ENCODE peak calls at places on chromosomes 7 and 10, in ten cellular contexts. S is NB4, U is lower leg skin, Z is stomach, G is A549, R is esophagus squamous epithelium, W is IMR-90, Y is thyroid gland, X is transverse colon, E is H1. A is an unnamed sample.

GRCh38 chr10:91745086-91745831 is 53.0 kb upstream of the TNKS2 start:
- DNase-seq in W (no peak), U (no peak), Y (peak), G (peak), R (no peak), X (no peak), E (peak), S (no peak), Z (peak), A (no peak)

GRCh38 chr10:123424537-123424936 is 241.6 kb upstream of the GPR26 start:
- DNase-seq in S (no peak), Y (no peak), U (no peak), W (no peak), X (no peak), E (no peak), Z (no peak), G (no peak), R (no peak), A (no peak)

GRCh38 chr7:112112822-112113255 is 93.4 kb downstream of the DOCK4 start:
- DNase-seq in R (no peak), W (peak), S (peak), X (no peak), E (no peak), G (no peak), Y (no peak), U (no peak), Z (no peak), A (no peak)

GRCh38 chr10:91923371-91924211 is at the start of gene BTAF1:
- DNase-seq in S (peak), R (peak), E (peak), X (peak), Y (peak), W (peak), G (peak), U (peak), Z (peak), A (peak)

GRCh38 chr7:118974836-118975235 is 750.3 kb downstream of the ANKRD7 start:
- DNase-seq in G (no peak), W (peak), R (no peak), S (no peak), X (no peak), U (no peak), Z (no peak), Y (no peak), E (no peak), A (no peak)

GRCh38 chr10:84018826-84019225 is 120.5 kb upstream of the GHITM start:
- DNase-seq in R (no peak), Z (no peak), Y (no peak), S (no peak), E (no peak), X (no peak), G (no peak), W (no peak), U (no peak), A (no peak)

GRCh38 chr10:85407093-85407492 is 959.5 kb downstream of the GRID1 start:
- DNase-seq in W (no peak), S (no peak), Y (no peak), G (no peak), X (no peak), Z (no peak), E (no peak), R (no peak), U (no peak), A (no peak)

GRCh38 chr7:80095545-80095944 is 39.1 kb upstream of the GNAI1 start:
- DNase-seq in Z (no peak), R (no peak), X (no peak), S (no peak), Y (no peak), U (no peak), E (no peak), G (no peak), W (peak), A (no peak)

DNA sequence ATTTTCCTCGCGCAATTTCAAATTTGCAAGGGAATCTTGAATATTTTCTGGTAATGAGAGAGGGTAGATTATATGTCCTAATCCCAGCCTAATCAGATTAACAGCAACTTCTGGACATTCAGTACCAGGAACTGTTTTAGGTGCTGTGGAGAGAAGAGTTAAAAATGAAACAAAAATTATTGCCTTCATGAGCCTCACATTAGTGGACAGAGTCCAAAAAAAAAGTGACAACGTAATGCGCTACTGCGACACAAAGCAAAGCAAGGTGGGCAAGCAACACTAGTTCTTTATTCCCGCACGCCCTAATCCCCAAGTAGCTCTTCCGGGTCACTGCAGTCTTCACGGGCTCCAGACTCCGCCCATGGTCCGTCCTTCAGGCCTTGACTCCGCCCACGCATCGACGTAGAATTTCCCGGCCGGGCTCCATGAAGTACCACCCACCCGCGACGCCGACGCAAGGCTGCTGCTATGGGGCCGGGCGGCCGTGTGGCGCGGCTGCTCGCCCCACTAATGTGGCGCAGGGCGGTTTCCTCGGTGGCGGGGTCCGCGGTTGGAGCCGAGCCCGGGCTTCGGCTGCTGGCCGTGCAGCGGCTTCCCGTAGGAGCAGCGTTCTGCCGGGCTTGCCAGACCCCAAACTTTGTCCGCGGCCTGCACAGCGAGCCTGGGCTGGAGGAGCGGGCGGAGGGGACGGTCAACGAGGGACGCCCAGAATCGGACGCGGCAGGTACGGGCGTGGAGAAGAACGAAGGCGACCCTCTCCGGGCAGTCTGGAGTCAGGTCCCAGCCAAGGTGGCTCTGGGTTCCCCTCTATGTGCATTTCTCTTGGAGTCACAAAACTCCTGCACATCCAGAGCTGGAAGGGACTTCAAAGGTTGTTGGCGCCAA is at the start of gene MALSU1:
- DNase-seq in R (peak), Z (peak), Y (peak), U (peak), W (peak), G (peak), E (peak), X (peak), S (peak), A (peak)
- TF ChIP-seq POLR2A in R (peak), Z (peak), Y (peak), U (no peak), W (peak), G (peak), E (peak), X (peak), S (peak), A (peak)

DNA sequence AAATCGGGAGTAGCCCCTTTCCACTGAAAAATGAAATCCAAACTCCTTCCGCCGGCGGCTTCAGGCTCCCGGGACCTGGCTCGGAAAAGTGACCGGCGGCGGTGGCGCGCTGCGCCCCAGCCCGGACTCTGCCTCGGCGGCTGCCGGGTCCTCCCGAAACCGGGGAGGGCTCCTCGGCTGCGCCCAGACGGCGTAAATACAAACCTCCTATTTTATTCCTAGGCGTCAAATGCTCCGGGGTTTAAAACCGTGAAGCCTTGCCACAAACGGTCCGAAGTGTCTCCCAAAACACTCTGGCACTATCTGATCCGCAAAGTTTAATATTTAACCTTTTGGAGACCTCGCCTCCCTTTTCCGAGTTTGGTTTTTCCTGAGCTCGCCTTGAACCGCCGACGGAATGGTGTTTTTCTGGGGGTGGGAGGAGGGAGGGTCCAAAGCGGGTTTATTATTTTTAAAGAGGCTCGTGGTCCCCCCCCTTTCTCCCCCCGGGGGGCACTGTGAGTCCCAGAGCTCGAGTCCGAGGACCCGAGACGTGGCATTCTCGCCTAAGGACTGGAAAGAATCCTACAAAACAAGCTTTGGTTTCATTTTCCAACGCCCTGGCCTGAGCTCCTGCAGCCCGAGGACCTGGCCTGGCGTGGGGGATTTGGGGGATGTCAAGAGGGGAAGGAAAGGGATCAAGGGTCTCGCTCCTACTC is 1.9 kb downstream of the TNRC18 start:
- DNase-seq in Z (peak), X (peak), Y (peak), W (peak), U (peak), E (no peak), R (no peak), S (peak), G (peak), A (no peak)
- TF ChIP-seq POLR2A in Z (no peak), X (peak), Y (peak), W (peak), U (no peak), E (no peak), R (peak), S (no peak), G (no peak), A (no peak)

GRCh38 chr7:66756859-66757258 is 16.3 kb downstream of the RABGEF1 start:
- DNase-seq in G (no peak), S (no peak), Y (no peak), U (no peak), R (no peak), X (no peak), Z (no peak), E (no peak), W (no peak), A (no peak)
- TF ChIP-seq POLR2A in G (no peak), S (no peak), Y (no peak), U (no peak), R (no peak), X (no peak), Z (no peak), E (no peak), W (no peak), A (no peak)

DNA sequence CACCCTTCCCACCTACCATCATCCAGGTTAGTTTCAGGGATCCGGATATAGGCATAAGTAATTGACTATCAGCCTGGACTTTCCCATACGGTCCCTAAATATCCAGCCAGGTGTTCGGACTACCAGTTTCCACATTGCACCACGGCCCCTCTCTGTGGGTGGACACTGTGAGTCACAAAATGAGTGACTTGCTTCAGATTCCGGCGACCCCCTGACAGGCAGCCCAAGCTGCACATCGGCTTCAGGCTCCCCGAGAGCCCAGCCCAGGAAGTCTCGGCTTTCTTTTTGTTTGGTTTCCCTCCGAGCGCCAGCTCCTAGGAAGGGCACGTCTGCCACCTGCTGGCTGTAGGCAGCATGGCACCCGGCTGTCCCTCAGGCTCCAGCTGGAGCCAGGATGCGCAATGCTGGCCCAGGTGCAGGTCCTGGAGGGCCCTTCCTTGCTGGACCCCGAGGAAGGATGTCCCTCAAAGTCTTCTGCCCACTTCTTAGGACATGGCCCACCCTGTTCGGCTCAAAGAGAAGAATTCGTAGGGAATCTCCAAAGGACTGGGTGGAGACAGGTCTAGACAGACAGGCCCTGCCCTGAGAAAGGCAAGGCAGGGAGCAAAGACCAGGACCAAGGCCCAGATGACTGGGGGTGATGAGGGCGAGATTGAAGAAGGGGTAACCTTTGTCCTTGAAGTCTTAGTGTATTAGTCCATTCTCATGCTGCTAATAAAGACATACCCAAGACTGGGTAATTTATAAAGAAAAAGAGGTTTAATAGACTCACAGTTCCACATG is 10.6 kb downstream of the HABP2 start:
- DNase-seq in W (peak), Y (peak), X (peak), S (peak), Z (peak), U (peak), E (peak), R (no peak), G (peak), A (peak)
- TF ChIP-seq POLR2A in W (no peak), Y (no peak), X (no peak), S (no peak), Z (no peak), U (no peak), E (no peak), R (no peak), G (no peak), A (no peak)

DNA sequence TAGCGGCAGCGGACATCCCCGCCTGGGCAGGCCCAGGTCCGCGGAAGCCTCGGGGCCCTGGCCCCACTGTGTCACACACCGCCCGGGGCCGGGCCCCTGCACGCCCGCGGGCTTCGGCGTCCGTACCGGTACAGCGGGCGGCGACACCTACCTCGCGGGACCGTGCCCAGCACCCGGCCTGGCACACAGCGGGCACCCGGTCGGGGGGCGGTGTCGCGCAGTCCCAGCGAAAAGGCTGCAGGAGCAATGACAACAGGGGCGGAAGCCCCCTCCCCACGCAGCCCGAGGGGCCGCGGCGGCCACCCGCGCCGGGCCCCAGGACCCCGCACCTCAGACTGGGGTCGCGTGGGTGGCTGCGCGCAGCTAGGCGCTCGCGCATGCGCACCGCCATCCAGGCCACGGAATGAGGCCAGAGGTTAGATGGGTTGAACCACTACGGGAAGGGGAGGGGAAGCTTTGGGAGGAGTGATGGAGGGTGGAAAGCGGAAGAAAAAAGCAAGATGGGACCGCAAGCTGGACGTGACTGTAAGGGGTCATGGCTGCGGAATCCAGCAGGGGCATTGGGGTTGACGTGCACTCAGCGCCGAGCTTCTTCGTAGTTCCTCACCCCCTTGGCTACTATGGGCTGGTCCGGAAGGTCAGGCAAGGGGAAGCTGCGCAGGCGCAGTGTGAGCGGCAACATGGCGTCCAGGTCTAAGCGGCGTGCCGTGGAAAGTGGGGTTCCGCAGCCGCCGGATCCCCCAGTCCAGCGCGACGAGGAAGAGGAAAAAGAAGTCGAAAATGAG is at the start of the genes BCCIP and UROS:
- DNase-seq in W (peak), Z (peak), G (peak), R (peak), U (peak), Y (peak), E (peak), S (peak), X (peak), A (peak)
- TF ChIP-seq POLR2A in W (peak), Z (no peak), G (peak), R (peak), U (no peak), Y (peak), E (no peak), S (peak), X (peak), A (peak)

DNA sequence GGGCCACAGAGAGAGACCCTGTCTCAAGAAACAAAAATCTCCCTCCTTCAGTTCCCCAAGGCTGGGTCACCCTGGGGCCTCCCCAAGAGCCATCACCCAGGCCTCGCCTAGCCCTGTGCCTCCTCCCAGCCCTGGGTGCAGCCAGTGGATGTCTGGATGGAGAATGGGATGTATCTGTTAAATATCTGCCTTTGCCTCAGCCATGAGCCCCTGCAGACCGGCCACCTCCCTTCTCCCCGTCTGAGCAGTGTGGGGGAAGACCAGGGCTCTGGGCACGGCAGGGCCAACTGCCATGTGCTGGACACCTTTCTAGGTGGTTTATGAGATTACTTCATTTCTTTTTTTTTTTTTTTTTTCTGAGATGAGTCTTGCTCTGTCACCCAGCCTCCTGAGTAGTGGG is 10.0 kb downstream of the ARPC1B start:
- DNase-seq in E (no peak), S (no peak), Z (no peak), X (no peak), Y (no peak), U (no peak), G (no peak), R (no peak), W (no peak), A (no peak)
- TF ChIP-seq POLR2A in E (no peak), S (no peak), Z (no peak), X (no peak), Y (no peak), U (no peak), G (no peak), R (no peak), W (no peak), A (no peak)